ENCODE peak calls at places on chromosomes 11 and 22, in eight cellular contexts. One of them, this sample, is unnamed.
A peak's percentile ranks its signal among the peaks of the same experiment; 100 is the strongest.

GRCh38 chr11:102603576-102603975 is 21.6 kb downstream of the MMP20 start:
- DNase-seq in effector CD4-positive, alpha-beta T cell: no peak
- DNase-seq in AML-193: no peak
- DNase-seq in kidney glomerular epithelial cell: no peak
- DNase-seq in astrocyte: peak; percentile 12
- DNase-seq in stimulated activated naive B cell treated with anti-CD40 and anti-IgM and Interleukin-4, amounts not matched to agents 10 μg/mL and 1 μg/mL and 100 μg/mL, for 72 hours: no peak
- DNase-seq in posterior vena cava: no peak
- DNase-seq in germinal center: no peak
- DNase-seq in this sample: no peak

GRCh38 chr22:37659066-37659896 is 758 bp downstream of the PDXP start:
- DNase-seq in effector CD4-positive, alpha-beta T cell: no peak
- DNase-seq in AML-193: no peak
- DNase-seq in kidney glomerular epithelial cell: no peak
- DNase-seq in astrocyte: no peak
- DNase-seq in stimulated activated naive B cell treated with anti-CD40 and anti-IgM and Interleukin-4, amounts not matched to agents 10 μg/mL and 1 μg/mL and 100 μg/mL, for 72 hours: no peak
- DNase-seq in posterior vena cava: no peak
- DNase-seq in germinal center: peak; percentile 71
- DNase-seq in this sample: no peak

GRCh38 chr11:60454212-60454611 is 1.4 kb upstream of the MS4A1 start:
- DNase-seq in effector CD4-positive, alpha-beta T cell: no peak
- DNase-seq in AML-193: no peak
- DNase-seq in kidney glomerular epithelial cell: no peak
- DNase-seq in astrocyte: no peak
- DNase-seq in stimulated activated naive B cell treated with anti-CD40 and anti-IgM and Interleukin-4, amounts not matched to agents 10 μg/mL and 1 μg/mL and 100 μg/mL, for 72 hours: no peak
- DNase-seq in posterior vena cava: no peak
- DNase-seq in germinal center: no peak
- DNase-seq in this sample: no peak

GRCh38 chr22:20400606-20401375 is 6.8 kb downstream of the ZNF74 start:
- DNase-seq in effector CD4-positive, alpha-beta T cell: no peak
- DNase-seq in AML-193: no peak
- DNase-seq in kidney glomerular epithelial cell: no peak
- DNase-seq in astrocyte: no peak
- DNase-seq in stimulated activated naive B cell treated with anti-CD40 and anti-IgM and Interleukin-4, amounts not matched to agents 10 μg/mL and 1 μg/mL and 100 μg/mL, for 72 hours: no peak
- DNase-seq in posterior vena cava: no peak
- DNase-seq in germinal center: no peak
- DNase-seq in this sample: no peak

GRCh38 chr11:57154718-57155117 is 27.0 kb upstream of the LRRC55 start:
- DNase-seq in effector CD4-positive, alpha-beta T cell: no peak
- DNase-seq in AML-193: no peak
- DNase-seq in kidney glomerular epithelial cell: no peak
- DNase-seq in astrocyte: no peak
- DNase-seq in stimulated activated naive B cell treated with anti-CD40 and anti-IgM and Interleukin-4, amounts not matched to agents 10 μg/mL and 1 μg/mL and 100 μg/mL, for 72 hours: no peak
- DNase-seq in posterior vena cava: no peak
- DNase-seq in germinal center: no peak
- DNase-seq in this sample: no peak

GRCh38 chr11:130435671-130436070 is 7.3 kb upstream of the ADAMTS8 start:
- DNase-seq in effector CD4-positive, alpha-beta T cell: no peak
- DNase-seq in AML-193: no peak
- DNase-seq in kidney glomerular epithelial cell: no peak
- DNase-seq in astrocyte: peak; percentile 54
- DNase-seq in stimulated activated naive B cell treated with anti-CD40 and anti-IgM and Interleukin-4, amounts not matched to agents 10 μg/mL and 1 μg/mL and 100 μg/mL, for 72 hours: no peak
- DNase-seq in posterior vena cava: no peak
- DNase-seq in germinal center: no peak
- DNase-seq in this sample: no peak

GRCh38 chr11:9280655-9281301 is 15.6 kb upstream of the DENND5A start:
- DNase-seq in effector CD4-positive, alpha-beta T cell: no peak
- DNase-seq in AML-193: peak; percentile 11
- DNase-seq in kidney glomerular epithelial cell: peak; percentile 24
- DNase-seq in astrocyte: peak; percentile 78
- DNase-seq in stimulated activated naive B cell treated with anti-CD40 and anti-IgM and Interleukin-4, amounts not matched to agents 10 μg/mL and 1 μg/mL and 100 μg/mL, for 72 hours: peak; percentile 19
- DNase-seq in posterior vena cava: no peak
- DNase-seq in germinal center: no peak
- DNase-seq in this sample: peak; percentile 29

GRCh38 chr11:124900464-124900863 is 2.8 kb upstream of the ROBO4 start:
- DNase-seq in effector CD4-positive, alpha-beta T cell: no peak
- DNase-seq in AML-193: no peak
- DNase-seq in kidney glomerular epithelial cell: peak; percentile 71
- DNase-seq in astrocyte: peak; percentile 83
- DNase-seq in stimulated activated naive B cell treated with anti-CD40 and anti-IgM and Interleukin-4, amounts not matched to agents 10 μg/mL and 1 μg/mL and 100 μg/mL, for 72 hours: no peak
- DNase-seq in posterior vena cava: peak; percentile 86
- DNase-seq in germinal center: no peak
- DNase-seq in this sample: peak; percentile 41

GRCh38 chr11:65470433-65470832 is 28.4 kb upstream of the MALAT1 start:
- DNase-seq in effector CD4-positive, alpha-beta T cell: no peak
- DNase-seq in AML-193: no peak
- DNase-seq in kidney glomerular epithelial cell: no peak
- DNase-seq in astrocyte: no peak
- DNase-seq in stimulated activated naive B cell treated with anti-CD40 and anti-IgM and Interleukin-4, amounts not matched to agents 10 μg/mL and 1 μg/mL and 100 μg/mL, for 72 hours: no peak
- DNase-seq in posterior vena cava: no peak
- DNase-seq in germinal center: no peak
- DNase-seq in this sample: no peak

GRCh38 chr11:706957-707816 is 1.2 kb downstream of the EPS8L2 start:
- DNase-seq in effector CD4-positive, alpha-beta T cell: no peak
- DNase-seq in AML-193: no peak
- DNase-seq in kidney glomerular epithelial cell: peak; percentile 77
- DNase-seq in astrocyte: no peak
- DNase-seq in stimulated activated naive B cell treated with anti-CD40 and anti-IgM and Interleukin-4, amounts not matched to agents 10 μg/mL and 1 μg/mL and 100 μg/mL, for 72 hours: no peak
- DNase-seq in posterior vena cava: peak; percentile 81
- DNase-seq in germinal center: no peak
- DNase-seq in this sample: peak; percentile 89

GRCh38 chr11:47896199-47896598 is 48.0 kb upstream of the NUP160 start:
- DNase-seq in effector CD4-positive, alpha-beta T cell: no peak
- DNase-seq in AML-193: no peak
- DNase-seq in kidney glomerular epithelial cell: no peak
- DNase-seq in astrocyte: no peak
- DNase-seq in stimulated activated naive B cell treated with anti-CD40 and anti-IgM and Interleukin-4, amounts not matched to agents 10 μg/mL and 1 μg/mL and 100 μg/mL, for 72 hours: no peak
- DNase-seq in posterior vena cava: no peak
- DNase-seq in germinal center: no peak
- DNase-seq in this sample: no peak

GRCh38 chr11:68402355-68403031 is 58.1 kb upstream of the PPP6R3 start:
- DNase-seq in effector CD4-positive, alpha-beta T cell: no peak
- DNase-seq in AML-193: no peak
- DNase-seq in kidney glomerular epithelial cell: no peak
- DNase-seq in astrocyte: no peak
- DNase-seq in stimulated activated naive B cell treated with anti-CD40 and anti-IgM and Interleukin-4, amounts not matched to agents 10 μg/mL and 1 μg/mL and 100 μg/mL, for 72 hours: no peak
- DNase-seq in posterior vena cava: no peak
- DNase-seq in germinal center: no peak
- DNase-seq in this sample: no peak

GRCh38 chr11:3893311-3893710 is 37.8 kb downstream of the STIM1 start:
- DNase-seq in effector CD4-positive, alpha-beta T cell: no peak
- DNase-seq in AML-193: no peak
- DNase-seq in kidney glomerular epithelial cell: no peak
- DNase-seq in astrocyte: no peak
- DNase-seq in stimulated activated naive B cell treated with anti-CD40 and anti-IgM and Interleukin-4, amounts not matched to agents 10 μg/mL and 1 μg/mL and 100 μg/mL, for 72 hours: no peak
- DNase-seq in posterior vena cava: no peak
- DNase-seq in germinal center: peak; percentile 51
- DNase-seq in this sample: no peak

GRCh38 chr11:65133724-65134123 is 595 bp downstream of the SYVN1 start:
- DNase-seq in effector CD4-positive, alpha-beta T cell: no peak
- DNase-seq in AML-193: no peak
- DNase-seq in kidney glomerular epithelial cell: no peak
- DNase-seq in astrocyte: no peak
- DNase-seq in stimulated activated naive B cell treated with anti-CD40 and anti-IgM and Interleukin-4, amounts not matched to agents 10 μg/mL and 1 μg/mL and 100 μg/mL, for 72 hours: no peak
- DNase-seq in posterior vena cava: peak; percentile 91
- DNase-seq in germinal center: no peak
- DNase-seq in this sample: no peak

GRCh38 chr22:20022231-20023069 is 1.5 kb downstream of the TANGO2 start:
- DNase-seq in effector CD4-positive, alpha-beta T cell: no peak
- DNase-seq in AML-193: no peak
- DNase-seq in kidney glomerular epithelial cell: no peak
- DNase-seq in astrocyte: no peak
- DNase-seq in stimulated activated naive B cell treated with anti-CD40 and anti-IgM and Interleukin-4, amounts not matched to agents 10 μg/mL and 1 μg/mL and 100 μg/mL, for 72 hours: no peak
- DNase-seq in posterior vena cava: no peak
- DNase-seq in germinal center: no peak
- DNase-seq in this sample: no peak